ENCODE peak calls at places on chromosome 20, in ten cellular contexts. M, F, G, I, R, J, K, S, W and H are unnamed samples.

GRCh38 chr20:39547546-39548410 is 585.6 kb downstream of the DHX35 start:
- DNase-seq in M (no peak), F (no peak), G (no peak), I (no peak), R (no peak), J (no peak), K (no peak), S (no peak), W (no peak), H (peak)

GRCh38 chr20:23244207-23244915 is 106.2 kb upstream of the NXT1 start:
- DNase-seq in M (no peak), F (no peak), G (no peak), I (no peak), R (no peak), J (no peak), K (no peak), S (peak), W (no peak), H (no peak)

GRCh38 chr20:34069341-34070078 is 42.5 kb downstream of the EIF2S2 start:
- DNase-seq in M (peak), F (peak), G (peak), I (peak), R (peak), J (peak), K (peak), S (peak), W (peak), H (peak)

GRCh38 chr20:4832469-4832868 is 110.8 kb downstream of the PRND start:
- DNase-seq in M (no peak), F (no peak), G (no peak), I (no peak), R (no peak), J (no peak), K (no peak), S (no peak), W (no peak), H (no peak)

GRCh38 chr20:60486345-60486744 is 528.1 kb downstream of the CDH26 start:
- DNase-seq in M (no peak), F (no peak), G (no peak), I (no peak), R (no peak), J (no peak), K (no peak), S (peak), W (no peak), H (no peak)

GRCh38 chr20:35742741-35743523 is 872 bp upstream of the RBM39 start:
- DNase-seq in M (no peak), F (no peak), G (no peak), I (peak), R (no peak), J (no peak), K (no peak), S (peak), W (peak), H (peak)

GRCh38 chr20:1721687-1722512 is 64.3 kb upstream of the SIRPG start:
- DNase-seq in M (no peak), F (no peak), G (no peak), I (no peak), R (no peak), J (peak), K (no peak), S (no peak), W (peak), H (no peak)

GRCh38 chr20:10711903-10712373 is 38.1 kb upstream of the JAG1 start:
- DNase-seq in M (no peak), F (no peak), G (no peak), I (no peak), R (no peak), J (no peak), K (no peak), S (no peak), W (no peak), H (no peak)